ENCODE peak calls at places on chromosomes 11 and 22, in six cellular contexts. N, P, U, G, F and X are unnamed samples.

GRCh38 chr11:88535916-88536547 is 198.5 kb upstream of the CTSC start:
- DNase-seq in N (no peak), P (no peak), U (no peak), G (peak), F (no peak), X (peak)

GRCh38 chr11:1052133-1053011 is 15.9 kb upstream of the MUC6 start:
- DNase-seq in N (no peak), P (peak), U (no peak), G (no peak), F (no peak), X (no peak)

GRCh38 chr22:47561115-47561675 is 798.7 kb downstream of the TBC1D22A start:
- DNase-seq in N (no peak), P (no peak), U (no peak), G (no peak), F (no peak), X (no peak)

GRCh38 chr22:37982938-37983859 is 1.2 kb downstream of the SOX10 start:
- DNase-seq in N (no peak), P (no peak), U (no peak), G (no peak), F (no peak), X (no peak)

GRCh38 chr11:105612766-105613165 is 2.9 kb downstream of the GRIA4 start:
- DNase-seq in N (no peak), P (no peak), U (no peak), G (no peak), F (no peak), X (no peak)

GRCh38 chr11:93904711-93905110 is 54.3 kb upstream of the VSTM5 start:
- DNase-seq in N (no peak), P (no peak), U (no peak), G (no peak), F (no peak), X (no peak)

GRCh38 chr11:60985991-60986915 is 14.8 kb downstream of the CD6 start:
- DNase-seq in N (no peak), P (peak), U (no peak), G (peak), F (peak), X (peak)

GRCh38 chr11:44627911-44628729 is 62.7 kb downstream of the CD82 start:
- DNase-seq in N (no peak), P (peak), U (peak), G (no peak), F (no peak), X (peak)

GRCh38 chr22:29820941-29821789 is 16.9 kb downstream of the ASCC2 start:
- DNase-seq in N (peak), P (peak), U (peak), G (peak), F (no peak), X (peak)

GRCh38 chr11:110190885-110191284 is 97.7 kb downstream of the ZC3H12C start:
- DNase-seq in N (no peak), P (no peak), U (no peak), G (no peak), F (no peak), X (no peak)

GRCh38 chr11:102191832-102192231 is 81.6 kb downstream of the YAP1 start:
- DNase-seq in N (no peak), P (no peak), U (no peak), G (no peak), F (no peak), X (peak)